ENCODE peak calls at places on chromosomes 3 and 15, in ten cellular contexts. G is dorsolateral prefrontal cortex, U is AG04449, P is adrenal gland, X is astrocyte of the spinal cord, F is AG04450, K is ovary, J is GM23338, O is A549, C is breast epithelium. Y is an unnamed sample.

GRCh38 chr3:119769394-119770149 is 12.3 kb upstream of the NR1I2 start:
- DNase-seq in J (no peak), K (no peak), G (no peak), P (no peak), X (peak; percentile 88), O (no peak), C (no peak), F (no peak), U (peak; percentile 95), Y (no peak)

GRCh38 chr3:101042996-101043686 is 49.9 kb upstream of the ABI3BP start:
- DNase-seq in F (no peak), J (no peak), U (no peak), P (no peak), X (peak; percentile 25), C (no peak), K (no peak), G (no peak), O (no peak), Y (no peak)

GRCh38 chr3:149536429-149536828 is 61.9 kb downstream of the TM4SF4 start:
- DNase-seq in X (peak; percentile 75), K (peak; percentile 70), F (no peak), P (peak; percentile 85), G (no peak), C (no peak), O (no peak), J (peak; percentile 78), U (no peak), Y (no peak)

GRCh38 chr3:135865554-135865953 is 100.0 kb upstream of the PPP2R3A start:
- DNase-seq in K (no peak), X (no peak), C (no peak), P (no peak), O (no peak), J (no peak), U (no peak), F (no peak), G (no peak), Y (no peak)

GRCh38 chr3:64888840-64889239 is 201.0 kb upstream of the ADAMTS9 start:
- DNase-seq in C (no peak), X (no peak), U (no peak), K (no peak), G (no peak), J (no peak), O (no peak), F (no peak), P (no peak), Y (no peak)

GRCh38 chr3:111924283-111924682 is 54.5 kb upstream of the ABHD10 start:
- DNase-seq in U (no peak), J (no peak), P (no peak), K (no peak), O (no peak), X (no peak), F (no peak), G (no peak), C (peak; percentile 77), Y (no peak)

GRCh38 chr3:146184616-146185015 is 23.6 kb upstream of the PLOD2 start:
- DNase-seq in X (peak; percentile 23), C (peak; percentile 28), K (no peak), F (no peak), J (no peak), P (no peak), O (no peak), G (no peak), U (no peak), Y (no peak)

GRCh38 chr3:53161345-53161819 is 373 bp downstream of the PRKCD start:
- DNase-seq in K (no peak), G (no peak), U (no peak), O (peak; percentile 26), F (no peak), P (no peak), C (no peak), J (no peak), X (no peak), Y (no peak)

GRCh38 chr3:97981886-97982285 is 9.7 kb upstream of the RIOX2 start:
- DNase-seq in O (no peak), J (no peak), G (no peak), K (no peak), X (peak; percentile 14), F (no peak), P (peak; percentile 23), U (no peak), C (no peak), Y (peak; percentile 37)

GRCh38 chr15:65303687-65304392 is 637 bp upstream of the RNU5B-1 start:
- DNase-seq in X (peak; percentile 56), J (peak; percentile 81), C (peak; percentile 59), F (peak; percentile 18), G (peak; percentile 43), P (no peak), U (no peak), O (no peak), K (peak; percentile 44), Y (no peak)

GRCh38 chr3:52471371-52472238 is 16.2 kb downstream of the NISCH start:
- DNase-seq in P (peak; percentile 72), O (peak; percentile 57), K (peak; percentile 60), X (peak; percentile 36), J (peak; percentile 78), F (no peak), G (no peak), C (peak; percentile 49), U (no peak), Y (no peak)

GRCh38 chr15:78840661-78841060 is 29.4 kb upstream of the ADAMTS7 start:
- DNase-seq in O (no peak), X (no peak), F (no peak), P (no peak), C (no peak), G (no peak), K (no peak), U (no peak), J (no peak), Y (no peak)

GRCh38 chr3:196463804-196464203 is 31.6 kb upstream of the UBXN7 start:
- DNase-seq in C (no peak), X (no peak), K (no peak), P (no peak), G (no peak), J (no peak), F (no peak), O (no peak), U (no peak), Y (no peak)

GRCh38 chr15:75598361-75598760 is 19.2 kb upstream of the PTPN9 start:
- DNase-seq in P (no peak), C (no peak), G (no peak), O (no peak), X (no peak), F (no peak), K (no peak), U (no peak), J (no peak), Y (no peak)

GRCh38 chr3:51819709-51820406 is 40.8 kb upstream of the IQCF6 start:
- DNase-seq in F (no peak), P (no peak), K (no peak), U (no peak), X (no peak), C (no peak), J (peak; percentile 90), O (peak; percentile 6), G (no peak), Y (no peak)

GRCh38 chr3:17233398-17233800 is 348.6 kb downstream of the PLCL2 start:
- DNase-seq in G (no peak), C (no peak), X (peak; percentile 67), F (peak; percentile 20), U (no peak), O (peak; percentile 46), K (no peak), J (peak; percentile 69), P (peak; percentile 20), Y (no peak)

DNA sequence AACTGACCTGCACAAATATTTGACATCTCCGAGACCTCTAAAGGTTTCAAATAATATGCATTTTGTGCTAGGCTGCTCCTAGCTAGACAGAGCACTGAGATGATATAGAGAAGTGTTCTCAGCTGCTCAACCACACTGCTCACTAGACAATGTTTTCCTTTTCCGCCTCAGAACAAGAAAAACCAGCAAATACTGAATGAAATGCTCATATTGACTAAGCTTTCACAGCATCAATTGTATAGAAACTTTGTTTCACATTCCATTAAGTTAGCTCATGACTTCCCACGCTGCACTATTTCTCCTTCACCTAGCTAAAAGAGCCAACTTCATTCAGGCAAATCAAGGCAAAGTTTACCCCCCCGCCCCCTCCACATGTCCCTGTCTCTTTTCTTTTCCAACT is 719 bp downstream of the ZNF385D start:
- DNase-seq in K (no peak), U (no peak), J (peak; percentile 16), X (peak; percentile 59), O (no peak), F (no peak), C (no peak), P (no peak), G (no peak), Y (no peak)
- H3K4me3 ChIP-seq in K (peak overlapping the region; percentile 22), U (peak overlapping the region; percentile 57), J (peak overlapping the region; percentile 82), X (peak overlapping the region; percentile 68), O (no peak overlapping the region), F (peak overlapping the region; percentile 58), C (peak overlapping the region; percentile 52), P (no peak overlapping the region), G (peak overlapping the region; percentile 49), Y (peak overlapping the region; percentile 72)

GRCh38 chr3:184308744-184309143 is 5.7 kb upstream of the EIF4G1 start:
- DNase-seq in C (no peak), G (no peak), X (no peak), K (no peak), O (no peak), P (no peak), U (no peak), J (no peak), F (no peak), Y (no peak)
- TF ChIP-seq CTCF in C (no peak), G (no peak), X (no peak), K (no peak), O (no peak), P (no peak), U (no peak), J (no peak), F (peak; percentile 9), Y (peak; percentile 20)

DNA sequence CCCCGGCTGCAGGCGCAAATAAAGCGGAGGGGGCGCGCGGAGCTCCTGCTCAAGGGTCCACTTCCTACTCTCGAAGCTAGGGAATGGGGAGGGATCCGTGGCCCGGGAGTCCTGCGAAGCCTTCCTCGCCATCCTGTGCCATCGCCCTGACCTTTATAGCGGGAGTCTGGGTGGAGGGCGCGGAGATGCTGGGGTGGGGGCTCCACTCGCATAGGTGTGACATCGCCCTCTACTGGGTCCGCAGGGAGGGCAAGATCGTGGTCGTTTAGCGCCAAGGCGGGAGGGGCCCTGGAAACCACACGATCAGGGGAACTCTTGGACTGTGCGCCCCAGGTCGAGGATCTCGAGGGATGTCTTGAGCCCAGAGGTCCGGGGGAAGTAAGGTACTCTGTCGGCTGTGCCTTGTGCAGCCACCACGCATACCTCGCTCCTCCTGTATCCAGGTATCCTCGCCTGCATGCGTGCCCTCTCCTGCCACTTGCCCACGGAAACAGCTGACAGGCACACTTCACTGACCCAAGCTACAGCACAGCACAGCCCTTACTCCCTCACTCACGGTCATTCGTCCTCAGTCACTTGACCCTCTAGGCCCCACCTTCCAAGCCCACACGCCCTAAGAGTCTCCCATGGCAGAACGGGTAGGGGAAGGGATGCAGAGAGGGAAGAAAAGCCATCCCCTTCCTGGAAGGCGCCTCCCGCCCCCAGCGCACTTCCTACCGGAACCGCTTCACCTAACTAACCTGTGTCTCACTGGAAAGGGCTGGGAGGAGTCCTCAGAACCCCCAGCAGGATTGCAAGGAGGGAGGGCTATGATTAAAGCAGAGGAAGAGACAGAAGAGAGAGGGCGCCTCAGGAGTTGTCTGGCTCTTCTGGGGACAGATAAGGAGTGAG is 22.7 kb downstream of the EPHB3 start:
- DNase-seq in F (no peak), C (no peak), P (no peak), G (no peak), X (no peak), O (no peak), K (peak; percentile 64), J (peak; percentile 77), U (no peak), Y (no peak)
- H3K4me3 ChIP-seq in F (peak overlapping the region; percentile 20), C (peak overlapping the region; percentile 51), P (peak overlapping the region; percentile 83), G (peak overlapping the region; percentile 68), X (peak overlapping the region; percentile 27), O (peak overlapping the region; percentile 35), K (peak overlapping the region; percentile 42), J (peak overlapping the region; percentile 66), U (no peak overlapping the region), Y (peak overlapping the region; percentile 66)

GRCh38 chr15:80309769-80310384 is 57.9 kb upstream of the CTXND1 start:
- DNase-seq in C (no peak), O (peak; percentile 24), F (no peak), X (peak; percentile 17), K (no peak), J (peak; percentile 68), P (no peak), G (no peak), U (peak; percentile 1), Y (peak; percentile 9)
- TF ChIP-seq CTCF in C (peak; percentile 31), O (peak; percentile 56), F (peak; percentile 63), X (peak; percentile 55), K (no peak), J (peak; percentile 86), P (peak; percentile 60), G (peak; percentile 27), U (peak; percentile 35), Y (peak; percentile 79)